ENCODE peak calls at places on chromosome 2, in four cellular contexts. F is fibroblast of lung, G is T-helper 1 cell, Z is SK-N-SH. O is an unnamed sample.

GRCh38 chr2:165634855-165635254 is 159.2 kb downstream of the GALNT3 start:
- DNase-seq in F (peak; percentile 47), G (no peak), Z (peak; percentile 65), O (peak; percentile 77)

GRCh38 chr2:160062283-160063005 is at the start of gene PLA2R1:
- DNase-seq in F (peak; percentile 20), G (no peak), Z (no peak), O (no peak)

GRCh38 chr2:143192085-143192484 is 62.9 kb downstream of the ARHGAP15 start:
- DNase-seq in F (no peak), G (no peak), Z (no peak), O (no peak)

GRCh38 chr2:24454258-24454657 is 36.8 kb upstream of the NCOA1 start:
- DNase-seq in F (peak; percentile 59), G (no peak), Z (no peak), O (no peak)

GRCh38 chr2:139704606-139705005 is 924.4 kb upstream of the NXPH2 start:
- DNase-seq in F (no peak), G (no peak), Z (no peak), O (no peak)

GRCh38 chr2:182144780-182145170 is 159.1 kb downstream of the PPP1R1C start:
- DNase-seq in F (peak; percentile 28), G (no peak), Z (peak; percentile 15), O (no peak)

GRCh38 chr2:238284802-238285515 is 3.5 kb downstream of the PER2 start:
- DNase-seq in F (no peak), G (no peak), Z (no peak), O (no peak)

GRCh38 chr2:82278409-82278808 is 1973.9 kb upstream of the LRRTM1 start:
- DNase-seq in F (no peak), G (no peak), Z (no peak), O (no peak)

GRCh38 chr2:120735750-120736170 is at the start of gene GLI2:
- DNase-seq in F (peak; percentile 91), G (no peak), Z (peak; percentile 92), O (peak; percentile 67)